ENCODE peak calls at places on chromosomes 7 and 10, in nine cellular contexts. O is HepG2, Q is stomach, A is spleen, G is upper lobe of left lung, F is transverse colon, H is sigmoid colon, S is endothelial cell of umbilical vein, R is breast epithelium. Y is an unnamed sample.

GRCh38 chr10:114077815-114078219 is 34.2 kb downstream of the ADRB1 start:
- DNase-seq in O (no peak), Q (no peak), A (no peak), G (no peak), F (no peak), H (no peak), S (no peak), R (no peak), Y (no peak)

GRCh38 chr10:66717221-66717981 is 208.4 kb upstream of the LRRTM3 start:
- DNase-seq in O (no peak), Q (no peak), A (no peak), G (no peak), F (peak), H (no peak), S (no peak), R (no peak), Y (no peak)

GRCh38 chr7:10082896-10083295 is 890.8 kb upstream of the PHF14 start:
- DNase-seq in O (no peak), Q (no peak), A (no peak), G (no peak), F (no peak), H (no peak), S (no peak), R (no peak), Y (no peak)

GRCh38 chr10:121772406-121772805 is 155.4 kb downstream of the ATE1 start:
- DNase-seq in O (no peak), Q (no peak), A (no peak), G (no peak), F (no peak), H (no peak), S (no peak), R (no peak), Y (no peak)

GRCh38 chr7:138092486-138093028 is 16.3 kb downstream of the AKR1D1 start:
- DNase-seq in O (no peak), Q (no peak), A (no peak), G (no peak), F (no peak), H (no peak), S (no peak), R (no peak), Y (no peak)

GRCh38 chr7:113394856-113395255 is 276.5 kb upstream of the SMIM30 start:
- DNase-seq in O (no peak), Q (no peak), A (no peak), G (no peak), F (no peak), H (no peak), S (no peak), R (no peak), Y (no peak)

GRCh38 chr10:73446926-73447325 is 13.6 kb upstream of the MSS51 start:
- DNase-seq in O (no peak), Q (no peak), A (no peak), G (no peak), F (no peak), H (no peak), S (no peak), R (no peak), Y (no peak)

GRCh38 chr10:78777466-78778256 is 291.1 kb upstream of the ZMIZ1 start:
- DNase-seq in O (no peak), Q (no peak), A (no peak), G (no peak), F (peak), H (peak), S (no peak), R (no peak), Y (peak)

GRCh38 chr10:132537713-132538020 is at the start of gene INPP5A:
- DNase-seq in O (no peak), Q (no peak), A (no peak), G (no peak), F (no peak), H (no peak), S (no peak), R (no peak), Y (no peak)

GRCh38 chr10:132538031-132538789 is 623 bp downstream of the INPP5A start:
- DNase-seq in O (no peak), Q (peak), A (peak), G (no peak), F (peak), H (peak), S (peak), R (peak), Y (no peak)

GRCh38 chr10:132538790-132539421 is 1.3 kb downstream of the INPP5A start:
- DNase-seq in O (no peak), Q (no peak), A (peak), G (no peak), F (peak), H (peak), S (no peak), R (no peak), Y (no peak)

GRCh38 chr10:132536241-132536963 is 1.2 kb upstream of the INPP5A start:
- DNase-seq in O (no peak), Q (peak), A (peak), G (peak), F (peak), H (peak), S (no peak), R (peak), Y (no peak)

GRCh38 chr10:132536964-132537712 is 449 bp upstream of the INPP5A start:
- DNase-seq in O (peak), Q (peak), A (peak), G (peak), F (peak), H (peak), S (peak), R (peak), Y (peak)
- TF ChIP-seq POLR2A in O (peak), Q (no peak), A (no peak), G (peak), F (peak), H (peak), S (no peak), R (no peak), Y (peak)

GRCh38 chr7:63927261-63927660 is 71.4 kb upstream of the ZNF722 start:
- DNase-seq in O (no peak), Q (no peak), A (peak), G (no peak), F (no peak), H (no peak), S (no peak), R (no peak), Y (no peak)

GRCh38 chr7:63931057-63931600 is 67.5 kb upstream of the ZNF722 start:
- DNase-seq in O (no peak), Q (no peak), A (peak), G (peak), F (no peak), H (no peak), S (no peak), R (no peak), Y (no peak)

GRCh38 chr7:63925262-63925625 is 73.4 kb upstream of the ZNF722 start:
- DNase-seq in O (no peak), Q (no peak), A (peak), G (no peak), F (no peak), H (no peak), S (no peak), R (no peak), Y (no peak)

GRCh38 chr7:63925626-63926460 is 72.8 kb upstream of the ZNF722 start:
- DNase-seq in O (no peak), Q (peak), A (peak), G (peak), F (peak), H (peak), S (no peak), R (peak), Y (peak)
- TF ChIP-seq CTCF in O (no peak), Q (no peak), A (peak), G (no peak), F (no peak), H (no peak), S (no peak), R (no peak), Y (no peak)

DNA sequence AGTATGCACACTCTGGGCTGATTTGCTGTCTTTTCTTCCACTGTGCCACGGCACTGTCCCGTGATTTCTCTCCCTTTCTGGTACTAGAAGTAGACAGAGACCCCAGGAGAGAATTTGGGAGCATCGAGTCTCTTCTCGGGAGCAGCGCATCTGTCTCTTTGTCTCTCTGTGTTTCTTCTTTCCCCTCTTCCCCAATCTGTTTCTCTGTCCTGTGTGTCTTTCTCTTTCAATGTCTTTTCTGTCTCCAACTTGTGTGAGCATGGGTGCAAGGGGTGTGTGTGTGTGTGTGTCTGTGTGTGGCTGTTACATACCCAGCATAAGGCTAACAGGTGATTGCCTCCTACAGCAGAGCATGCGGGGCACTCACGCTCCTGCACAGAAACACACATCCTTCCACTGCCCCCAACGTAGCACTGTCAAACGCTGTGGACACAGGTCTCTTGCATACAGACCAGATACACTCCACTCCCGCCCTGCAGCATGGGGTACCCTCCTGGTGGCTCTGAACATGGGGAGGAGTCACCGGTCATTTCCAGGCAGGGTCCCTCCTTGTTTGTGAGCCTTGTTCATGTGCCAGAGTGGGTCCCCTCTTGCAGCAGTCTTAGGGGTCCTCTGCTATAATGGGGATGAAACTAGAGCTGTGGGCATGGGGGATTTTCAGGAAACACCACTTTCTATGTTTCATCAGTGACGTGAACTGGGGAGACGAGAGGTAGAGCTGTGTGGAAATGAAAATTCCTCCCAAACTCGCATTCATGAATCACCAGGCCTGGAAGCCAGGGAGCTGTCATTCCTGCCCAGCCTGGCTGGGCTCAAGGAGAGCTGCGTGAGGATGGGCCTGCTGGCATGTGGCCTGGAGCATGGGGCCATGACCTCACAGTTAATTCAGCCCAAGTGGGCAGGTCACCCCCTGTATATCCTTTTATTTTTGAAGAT is 955 bp downstream of the ADAMTS14 start:
- DNase-seq in O (no peak), Q (no peak), A (no peak), G (no peak), F (no peak), H (no peak), S (no peak), R (no peak), Y (no peak)
- TF ChIP-seq POLR2AphosphoS5 in O (no peak), Q (no peak), A (no peak), G (no peak), F (peak), H (no peak), S (no peak), R (no peak), Y (no peak)

DNA sequence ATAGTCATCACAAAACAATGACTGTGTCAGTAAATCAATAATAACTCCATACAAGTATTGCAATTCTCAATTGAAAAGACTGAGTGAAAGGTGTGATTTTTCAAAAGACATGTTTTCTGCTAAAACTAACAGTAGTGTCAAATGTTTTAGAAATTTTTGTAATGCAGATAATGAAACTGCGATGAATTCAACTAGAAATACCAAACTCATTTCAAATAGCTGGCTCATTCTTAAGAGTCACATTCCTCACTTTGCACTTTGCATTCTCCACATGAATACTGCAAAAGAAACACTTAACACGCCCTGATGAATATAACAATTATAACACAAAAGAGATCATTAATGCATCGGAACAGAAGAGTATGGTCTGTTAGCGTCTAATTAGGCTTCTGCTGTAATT is 15.4 kb upstream of the TSPAN12 start:
- DNase-seq in O (no peak), Q (no peak), A (no peak), G (no peak), F (no peak), H (no peak), S (no peak), R (no peak), Y (no peak)
- TF ChIP-seq POLR2A in O (no peak), Q (no peak), A (no peak), G (no peak), F (no peak), H (no peak), S (no peak), R (no peak), Y (no peak)